ENCODE peak calls at places on chromosome 7, in eight cellular contexts. Y is activated naive CD4-positive, alpha-beta T cell treated with Interleukin-2 at 50 U/mL for 16 hours; M is foreskin melanocyte; Z is stimulated activated naive CD4-positive, alpha-beta T cell; X is GM03348; W is bronchial epithelial cell; F is non-pigmented ciliary epithelial cell; U is NCI-H446. B is an unnamed sample.

GRCh38 chr7:110988890-110989501 is 101.9 kb upstream of the LRRN3 start:
- DNase-seq in Y (no peak), M (no peak), Z (no peak), X (no peak), W (no peak), F (no peak), U (no peak), B (no peak)

GRCh38 chr7:3399858-3400257 is 98.8 kb downstream of the SDK1 start:
- DNase-seq in Y (no peak), M (no peak), Z (no peak), X (no peak), W (peak; percentile 25), F (no peak), U (no peak), B (no peak)

GRCh38 chr7:150322114-150322832 is 882 bp upstream of the LRRC61 start:
- DNase-seq in Y (peak; percentile 60), M (no peak), Z (no peak), X (no peak), W (no peak), F (no peak), U (peak; percentile 9), B (peak; percentile 80)

GRCh38 chr7:91239171-91239604 is 25.0 kb upstream of the FZD1 start:
- DNase-seq in Y (no peak), M (peak; percentile 58), Z (no peak), X (peak; percentile 73), W (peak; percentile 7), F (peak; percentile 61), U (no peak), B (no peak)

GRCh38 chr7:156222151-156222550 is 409.9 kb upstream of the SHH start:
- DNase-seq in Y (no peak), M (no peak), Z (no peak), X (no peak), W (no peak), F (no peak), U (no peak), B (no peak)

GRCh38 chr7:80662252-80662651 is 23.8 kb downstream of the CD36 start:
- DNase-seq in Y (no peak), M (no peak), Z (no peak), X (no peak), W (no peak), F (no peak), U (no peak), B (no peak)

GRCh38 chr7:98559958-98560357 is 57.1 kb upstream of the NPTX2 start:
- DNase-seq in Y (no peak), M (no peak), Z (no peak), X (no peak), W (no peak), F (no peak), U (no peak), B (no peak)

GRCh38 chr7:107130487-107131220 is 38.1 kb upstream of the HBP1 start:
- DNase-seq in Y (no peak), M (no peak), Z (no peak), X (no peak), W (no peak), F (no peak), U (no peak), B (no peak)

GRCh38 chr7:34900891-34901493 is 136.3 kb downstream of the DPY19L1 start:
- DNase-seq in Y (no peak), M (no peak), Z (no peak), X (no peak), W (no peak), F (no peak), U (peak; percentile 85), B (no peak)

GRCh38 chr7:81111781-81112540 is 193.1 kb upstream of the SEMA3C start:
- DNase-seq in Y (no peak), M (peak; percentile 89), Z (no peak), X (no peak), W (no peak), F (no peak), U (no peak), B (no peak)

GRCh38 chr7:157617401-157617800 is 280.6 kb downstream of the DNAJB6 start:
- DNase-seq in Y (no peak), M (no peak), Z (no peak), X (no peak), W (no peak), F (no peak), U (no peak), B (no peak)

GRCh38 chr7:8724080-8724718 is 290.8 kb downstream of the NXPH1 start:
- DNase-seq in Y (no peak), M (peak; percentile 40), Z (no peak), X (peak; percentile 2), W (peak; percentile 18), F (no peak), U (peak; percentile 74), B (peak; percentile 26)

GRCh38 chr7:8154290-8154689 is 107.7 kb downstream of the ICA1 start:
- DNase-seq in Y (no peak), M (no peak), Z (no peak), X (no peak), W (no peak), F (no peak), U (no peak), B (no peak)

GRCh38 chr7:111678281-111678680 is 116.0 kb upstream of the IMMP2L start:
- DNase-seq in Y (no peak), M (no peak), Z (no peak), X (no peak), W (peak; percentile 54), F (no peak), U (no peak), B (no peak)

GRCh38 chr7:95205821-95206220 is 118.5 kb downstream of the PON1 start:
- DNase-seq in Y (no peak), M (peak; percentile 13), Z (no peak), X (peak; percentile 47), W (peak; percentile 61), F (peak; percentile 46), U (no peak), B (no peak)

GRCh38 chr7:33903770-33904679 is 1.3 kb upstream of the BMPER start:
- DNase-seq in Y (no peak), M (no peak), Z (no peak), X (peak; percentile 90), W (peak; percentile 51), F (no peak), U (no peak), B (no peak)

GRCh38 chr7:48875300-48875916 is 48.9 kb upstream of the CDC14C start:
- DNase-seq in Y (no peak), M (peak; percentile 9), Z (no peak), X (peak; percentile 27), W (peak; percentile 52), F (peak; percentile 24), U (no peak), B (peak; percentile 19)

GRCh38 chr7:27442446-27442845 is 199.8 kb downstream of the EVX1 start:
- DNase-seq in Y (no peak), M (no peak), Z (no peak), X (peak; percentile 18), W (peak; percentile 88), F (no peak), U (no peak), B (no peak)

GRCh38 chr7:90262438-90262837 is 17.5 kb downstream of the CFAP69 start:
- DNase-seq in Y (no peak), M (no peak), Z (no peak), X (peak; percentile 67), W (peak; percentile 49), F (no peak), U (peak; percentile 17), B (no peak)

GRCh38 chr7:13911920-13912319 is 77.5 kb downstream of the ETV1 start:
- DNase-seq in Y (no peak), M (no peak), Z (no peak), X (no peak), W (no peak), F (no peak), U (no peak), B (no peak)

GRCh38 chr7:156380261-156380660 is 260.3 kb upstream of the RNF32 start:
- DNase-seq in Y (no peak), M (no peak), Z (no peak), X (no peak), W (peak; percentile 27), F (no peak), U (no peak), B (no peak)

GRCh38 chr7:84218681-84219080 is 24.1 kb upstream of the SEMA3A start:
- DNase-seq in Y (no peak), M (no peak), Z (no peak), X (no peak), W (peak; percentile 88), F (no peak), U (no peak), B (no peak)

GRCh38 chr7:132440126-132440525 is 136.1 kb downstream of the PLXNA4 start:
- DNase-seq in Y (no peak), M (no peak), Z (no peak), X (no peak), W (no peak), F (no peak), U (no peak), B (peak; percentile 35)

GRCh38 chr7:138695106-138695505 is 6.1 kb downstream of the SVOPL start:
- DNase-seq in Y (no peak), M (no peak), Z (no peak), X (no peak), W (no peak), F (no peak), U (no peak), B (no peak)

GRCh38 chr7:128954830-128955797 is 17.4 kb downstream of the IRF5 start:
- DNase-seq in Y (no peak), M (no peak), Z (no peak), X (peak; percentile 89), W (peak; percentile 54), F (peak; percentile 30), U (no peak), B (no peak)

GRCh38 chr7:142384508-142384922 is 126.7 kb upstream of the PRSS58 start:
- DNase-seq in Y (peak; percentile 24), M (no peak), Z (no peak), X (peak; percentile 54), W (peak; percentile 44), F (peak; percentile 23), U (no peak), B (peak; percentile 36)

GRCh38 chr7:149459540-149460433 is 1.1 kb downstream of the ZNF777 start:
- DNase-seq in Y (peak; percentile 18), M (no peak), Z (no peak), X (peak; percentile 69), W (no peak), F (no peak), U (no peak), B (peak; percentile 19)

GRCh38 chr7:30369879-30370278 is 85.5 kb downstream of the ZNRF2 start:
- DNase-seq in Y (no peak), M (no peak), Z (no peak), X (no peak), W (no peak), F (no peak), U (no peak), B (no peak)

GRCh38 chr7:44073664-44074348 is 8.4 kb upstream of the PGAM2 start:
- DNase-seq in Y (no peak), M (no peak), Z (no peak), X (no peak), W (peak; percentile 76), F (peak; percentile 31), U (no peak), B (no peak)

GRCh38 chr7:102908676-102909075 is 4.1 kb upstream of the LRRC17 start:
- DNase-seq in Y (no peak), M (no peak), Z (no peak), X (no peak), W (no peak), F (no peak), U (no peak), B (no peak)

GRCh38 chr7:11331128-11332102 is 357.7 kb downstream of the PHF14 start:
- DNase-seq in Y (no peak), M (peak; percentile 29), Z (no peak), X (no peak), W (peak; percentile 38), F (no peak), U (no peak), B (no peak)